ENCODE peak calls at places on chromosomes 5 and 9, in six cellular contexts. R is breast epithelium, L is stomach, Y is K562, X is sigmoid colon, B is transverse colon. F is an unnamed sample.
A peak's percentile ranks its signal among the peaks of the same experiment; 100 is the strongest.

GRCh38 chr5:41921166-41921565 is 3.9 kb upstream of the FBXO4 start:
- DNase-seq in R (no peak), L (no peak), Y (no peak), X (no peak), B (no peak), F (no peak)

GRCh38 chr5:79886940-79887339 is 104.1 kb downstream of the MTX3 start:
- DNase-seq in R (no peak), L (no peak), Y (no peak), X (no peak), B (no peak), F (no peak)

GRCh38 chr5:121841900-121842299 is 9.8 kb upstream of the FTMT start:
- DNase-seq in R (no peak), L (no peak), Y (no peak), X (no peak), B (no peak), F (no peak)

GRCh38 chr9:134422301-134422700 is 96.0 kb downstream of the RXRA start:
- DNase-seq in R (no peak), L (peak; percentile 83), Y (peak; percentile 56), X (no peak), B (peak; percentile 89), F (no peak)

GRCh38 chr5:1359031-1359645 is 14.2 kb upstream of the CLPTM1L start:
- DNase-seq in R (no peak), L (no peak), Y (no peak), X (no peak), B (no peak), F (peak; percentile 69)

GRCh38 chr5:153926201-153926600 is 112.5 kb downstream of the FAM114A2 start:
- DNase-seq in R (no peak), L (no peak), Y (no peak), X (no peak), B (no peak), F (no peak)

GRCh38 chr5:102139029-102139428 is 157.1 kb downstream of the SLCO4C1 start:
- DNase-seq in R (no peak), L (no peak), Y (no peak), X (no peak), B (no peak), F (no peak)

GRCh38 chr5:163525096-163525495 is 19.7 kb downstream of the MAT2B start:
- DNase-seq in R (no peak), L (no peak), Y (no peak), X (no peak), B (no peak), F (no peak)

GRCh38 chr5:135190345-135191083 is 156.5 kb upstream of the PITX1 start:
- DNase-seq in R (no peak), L (no peak), Y (no peak), X (no peak), B (no peak), F (no peak)

DNA sequence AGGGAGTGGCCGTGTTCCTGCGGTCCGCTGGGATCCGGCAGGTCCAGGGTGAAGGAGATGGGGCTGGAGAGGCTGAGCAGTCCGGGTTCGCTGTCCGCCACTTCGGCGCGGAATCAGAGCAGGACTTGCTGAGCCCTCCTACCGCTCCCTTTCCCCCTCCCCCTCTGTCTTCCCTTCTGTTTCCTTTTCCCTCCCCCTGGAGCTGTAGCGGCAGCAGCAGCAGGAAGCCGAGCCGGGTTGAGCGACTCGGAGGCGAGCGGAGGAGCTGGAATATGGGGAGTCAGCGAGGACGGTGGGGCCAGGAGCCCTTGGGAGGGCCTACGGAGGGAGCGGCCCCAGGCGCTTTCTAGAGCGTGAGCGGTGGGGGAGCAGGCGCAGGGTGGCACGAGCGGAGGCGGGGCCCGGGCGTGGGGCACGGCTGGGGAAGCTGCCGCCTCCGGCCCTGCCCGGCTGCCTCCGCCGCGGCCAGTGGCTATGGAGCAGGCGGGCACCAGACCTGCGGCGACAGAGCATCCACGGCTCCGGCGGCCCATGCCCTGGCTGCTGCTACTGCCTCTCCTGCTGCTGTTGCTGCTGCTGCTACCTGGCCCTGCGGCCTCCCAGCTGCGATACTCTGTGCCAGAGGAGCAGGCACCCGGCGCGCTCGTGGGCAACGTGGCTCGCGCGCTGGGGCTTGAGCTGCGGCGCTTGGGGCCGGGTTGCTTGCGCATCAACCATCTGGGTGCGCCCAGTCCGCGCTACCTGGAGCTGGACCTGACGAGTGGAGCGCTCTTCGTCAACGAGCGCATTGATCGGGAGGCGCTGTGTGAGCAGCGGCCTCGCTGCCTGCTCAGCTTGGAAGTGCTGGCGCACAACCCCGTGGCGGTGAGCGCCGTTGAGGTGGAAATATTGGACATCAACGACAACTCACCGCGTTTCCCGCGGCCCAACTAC is at the start of gene PCDHAC2:
- DNase-seq in R (no peak), L (peak; percentile 49), Y (no peak), X (peak; percentile 71), B (no peak), F (peak; percentile 65)
- TF ChIP-seq POLR2AphosphoS5 in R (no peak), L (no peak), Y (no peak), X (no peak), B (no peak), F (peak; percentile 84)

GRCh38 chr9:111762546-111762945 is 32.2 kb downstream of the SHOC1 start:
- DNase-seq in R (no peak), L (no peak), Y (no peak), X (no peak), B (no peak), F (no peak)

GRCh38 chr9:111754800-111755199 is 39.9 kb downstream of the SHOC1 start:
- DNase-seq in R (no peak), L (no peak), Y (no peak), X (no peak), B (no peak), F (no peak)

DNA sequence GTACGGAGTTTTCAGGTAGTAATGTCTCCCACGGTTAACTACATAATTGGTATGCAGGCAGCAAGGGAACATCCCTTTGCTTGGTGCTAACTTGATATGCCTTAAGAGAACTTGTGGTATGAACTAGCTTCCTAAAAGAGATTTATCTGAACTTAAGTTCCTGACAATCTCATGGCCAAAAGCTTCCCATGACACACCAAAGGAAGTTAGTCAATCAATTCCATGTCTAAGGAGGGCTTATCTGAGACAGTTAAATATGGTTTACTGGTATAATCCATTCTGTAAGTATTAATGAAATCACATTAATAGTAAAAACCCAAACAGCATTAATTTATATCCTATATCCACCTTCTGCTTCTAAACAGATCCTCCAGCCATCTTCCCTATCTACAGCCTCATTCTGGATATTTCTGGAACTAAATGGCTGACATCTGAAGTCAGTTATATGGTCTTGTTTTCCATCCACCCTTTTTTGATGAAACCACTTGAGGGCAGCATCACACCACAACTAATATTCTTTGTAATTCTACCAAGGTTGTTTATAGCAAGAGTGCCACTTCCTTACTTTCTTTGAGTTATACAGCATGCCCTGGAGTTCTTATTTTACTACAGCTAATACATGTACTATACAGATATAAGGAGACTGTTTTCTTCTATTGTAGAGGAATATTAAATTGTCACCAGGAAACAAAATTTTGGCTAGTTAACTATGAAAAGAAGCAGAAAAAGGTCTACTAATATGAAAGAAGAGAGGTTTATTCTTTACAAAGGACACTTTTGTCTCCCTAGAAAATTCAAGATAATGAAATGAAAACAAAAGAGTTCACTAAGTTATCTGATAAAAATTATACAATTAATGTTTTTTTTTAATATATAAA is 34.7 kb downstream of the SHOC1 start:
- DNase-seq in R (no peak), L (peak; percentile 36), Y (peak; percentile 22), X (no peak), B (peak; percentile 49), F (no peak)
- H3K27ac ChIP-seq in R (no peak overlapping the region), L (no peak overlapping the region), Y (peak overlapping the region; percentile 4), X (no peak overlapping the region), B (no peak overlapping the region), F (no peak overlapping the region)

DNA sequence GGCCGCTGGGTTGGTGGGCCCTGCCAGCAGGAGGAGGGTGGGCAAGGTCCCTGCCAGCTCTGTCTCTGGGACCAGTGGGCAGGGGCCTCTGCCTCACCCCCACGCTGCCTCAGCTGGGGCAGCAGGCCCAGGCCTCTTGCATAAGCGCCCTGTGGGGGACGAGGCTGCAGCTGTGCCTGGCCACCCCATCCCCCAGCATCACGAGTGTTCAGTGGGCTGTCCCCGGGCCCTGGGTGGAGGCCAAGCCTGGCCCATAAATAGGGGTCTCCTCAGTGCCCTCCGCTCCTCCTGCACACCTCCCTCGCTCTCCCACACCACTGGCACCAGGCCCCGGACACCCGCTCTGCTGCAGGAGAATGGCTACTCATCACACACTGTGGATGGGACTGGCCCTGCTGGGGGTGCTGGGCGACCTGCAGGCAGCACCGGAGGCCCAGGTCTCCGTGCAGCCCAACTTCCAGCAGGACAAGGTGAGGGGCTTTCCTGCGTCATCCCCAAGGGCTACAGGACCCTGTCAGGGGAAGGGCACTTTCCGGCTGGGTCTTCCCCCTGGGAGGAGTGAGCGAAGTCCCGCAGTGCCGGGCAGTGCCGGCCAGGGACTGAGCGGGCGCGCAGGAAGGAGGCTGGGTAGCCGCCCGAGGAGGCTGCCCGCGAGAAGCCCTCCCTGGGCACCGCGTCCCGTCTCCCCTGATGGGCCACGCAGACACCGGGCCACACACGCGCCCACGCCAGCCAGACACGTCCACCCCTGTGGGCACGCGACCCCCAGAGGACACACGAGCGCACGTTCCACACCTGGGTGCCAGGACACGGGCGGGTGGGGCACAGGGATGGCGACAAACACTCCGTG is at the start of gene PTGDS:
- DNase-seq in R (no peak), L (no peak), Y (no peak), X (no peak), B (no peak), F (no peak)
- H3K4me3 ChIP-seq in R (peak within 1 kb of the TSS; percentile 35), L (peak within 1 kb of the TSS; percentile 62), Y (peak within 1 kb of the TSS; percentile 54), X (peak within 1 kb of the TSS; percentile 39), B (peak within 1 kb of the TSS; percentile 34), F (peak within 1 kb of the TSS; percentile 34)

GRCh38 chr5:168347368-168347767 is 55.9 kb downstream of the WWC1 start:
- DNase-seq in R (no peak), L (no peak), Y (no peak), X (no peak), B (no peak), F (no peak)

GRCh38 chr5:168347786-168348414 is 56.5 kb downstream of the WWC1 start:
- DNase-seq in R (no peak), L (no peak), Y (no peak), X (no peak), B (no peak), F (no peak)

GRCh38 chr5:168350315-168350714 is 58.9 kb downstream of the WWC1 start:
- DNase-seq in R (no peak), L (no peak), Y (no peak), X (no peak), B (no peak), F (no peak)

GRCh38 chr5:168342985-168343384 is 51.5 kb downstream of the WWC1 start:
- DNase-seq in R (no peak), L (no peak), Y (no peak), X (no peak), B (no peak), F (peak; percentile 1)

GRCh38 chr5:168346417-168346816 is 55.0 kb downstream of the WWC1 start:
- DNase-seq in R (no peak), L (peak; percentile 33), Y (no peak), X (no peak), B (peak; percentile 33), F (no peak)
- TF ChIP-seq POLR2AphosphoS5 in R (no peak), L (peak; percentile 65), Y (no peak), X (no peak), B (peak; percentile 12), F (no peak)